ENCODE peak calls at places on chromosomes 16 and 17, in five cellular contexts. X is AG10803, J is brain microvascular endothelial cell, V is astrocyte, W is A549. P is an unnamed sample.
A peak's percentile ranks its signal among the peaks of the same experiment; 100 is the strongest.

GRCh38 chr17:6796017-6796886 is 20.2 kb downstream of the FBXO39 start:
- DNase-seq in J (no peak), V (no peak), W (no peak), X (peak; percentile 17), P (no peak)

GRCh38 chr16:50059111-50059510 is 6.7 kb upstream of the HEATR3 start:
- DNase-seq in X (no peak), V (no peak), W (no peak), J (no peak), P (no peak)

GRCh38 chr17:49687878-49688491 is 10.1 kb upstream of the SPOP start:
- DNase-seq in V (no peak), X (peak; percentile 22), J (peak; percentile 46), W (no peak), P (peak; percentile 88)

GRCh38 chr17:77445030-77445907 is 304.5 kb downstream of the SEC14L1 start:
- DNase-seq in V (peak; percentile 57), W (no peak), J (no peak), X (peak; percentile 96), P (no peak)

GRCh38 chr17:82317394-82318168 is at the start of gene CD7:
- DNase-seq in W (no peak), X (no peak), J (no peak), V (no peak), P (no peak)

GRCh38 chr17:13365331-13365730 is 236.4 kb downstream of the HS3ST3A1 start:
- DNase-seq in W (no peak), J (no peak), X (peak; percentile 60), V (peak; percentile 66), P (peak; percentile 28)

GRCh38 chr16:85654251-85655115 is 34.3 kb downstream of the GINS2 start:
- DNase-seq in X (no peak), J (no peak), W (no peak), V (no peak), P (no peak)

GRCh38 chr16:88705746-88706287 is 391 bp downstream of the RNF166 start:
- DNase-seq in W (no peak), X (no peak), V (no peak), J (no peak), P (no peak)

GRCh38 chr17:18181358-18181757 is 2.3 kb upstream of the ALKBH5 start:
- DNase-seq in J (no peak), W (no peak), V (peak; percentile 69), X (no peak), P (peak; percentile 49)

GRCh38 chr16:26012376-26012775 is 320.6 kb downstream of the HS3ST4 start:
- DNase-seq in J (no peak), V (no peak), X (no peak), W (no peak), P (no peak)

GRCh38 chr17:142102-142661 is 4.8 kb downstream of the SCGB1C2 start:
- DNase-seq in V (peak; percentile 11), X (peak; percentile 26), W (peak; percentile 49), J (peak; percentile 11), P (peak; percentile 35)

GRCh38 chr16:51538707-51539604 is 387.9 kb upstream of the SALL1 start:
- DNase-seq in V (peak; percentile 91), J (peak; percentile 80), X (peak; percentile 83), W (peak; percentile 88), P (peak; percentile 89)

GRCh38 chr16:22188595-22189442 is 17.3 kb upstream of the EEF2K start:
- DNase-seq in V (peak; percentile 82), J (peak; percentile 77), X (peak; percentile 91), W (peak; percentile 75), P (peak; percentile 96)

GRCh38 chr17:18319604-18320256 is 4.6 kb downstream of the SMCR8 start:
- DNase-seq in X (peak; percentile 77), J (peak; percentile 50), V (peak; percentile 27), W (peak; percentile 37), P (peak; percentile 84)

GRCh38 chr17:38415250-38416194 is 12.7 kb upstream of the ARHGAP23 start:
- DNase-seq in X (peak; percentile 76), J (peak; percentile 31), W (no peak), V (peak; percentile 20), P (peak; percentile 56)

GRCh38 chr17:72962099-72962498 is 130.4 kb downstream of the SLC39A11 start:
- DNase-seq in V (no peak), W (no peak), X (no peak), J (no peak), P (no peak)

GRCh38 chr16:89273741-89274472 is 56.4 kb downstream of the ZNF778 start:
- DNase-seq in W (no peak), J (no peak), V (no peak), X (no peak), P (no peak)

DNA sequence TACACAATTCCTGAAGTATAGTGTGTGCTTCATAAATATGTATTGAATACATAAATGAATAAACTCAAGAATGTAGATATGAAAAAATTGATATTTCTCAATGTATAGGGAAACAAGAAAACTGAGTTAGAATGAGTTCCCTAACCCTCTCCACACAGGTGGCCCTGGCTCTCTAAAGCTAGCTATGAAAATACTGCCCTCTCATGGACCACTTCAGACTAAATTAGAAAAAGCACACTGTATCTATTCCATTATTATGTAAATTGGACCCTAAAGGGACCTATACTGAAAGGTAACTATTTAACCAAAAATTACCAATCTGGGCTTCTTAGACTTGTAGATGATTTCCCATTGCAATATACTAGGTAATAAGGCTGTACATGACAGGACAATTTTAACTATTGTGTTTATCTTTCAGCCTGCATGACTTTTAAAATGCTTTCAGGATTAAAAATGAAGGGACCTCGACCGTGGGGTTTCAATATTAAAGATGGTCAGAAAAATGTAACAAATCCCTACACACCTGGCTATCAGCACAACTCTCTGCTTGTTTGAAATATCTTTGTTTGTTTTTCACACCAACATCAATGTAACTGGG is 672.5 kb upstream of the KIF2B start:
- DNase-seq in W (no peak), V (no peak), J (no peak), X (no peak), P (peak; percentile 10)
- TF ChIP-seq CTCF in W (peak; percentile 21), V (no peak), J (peak; percentile 4), X (no peak), P (no peak)

GRCh38 chr17:31296156-31296555 is 883 bp downstream of the OMG start:
- DNase-seq in W (no peak), V (no peak), J (no peak), X (no peak), P (no peak)
- H3K4me3 ChIP-seq in W (no peak overlapping the region), V (no peak overlapping the region), J (no peak overlapping the region), X (no peak overlapping the region), P (no peak overlapping the region)

GRCh38 chr17:66467766-66468165 is 165.4 kb downstream of the PRKCA start:
- DNase-seq in V (no peak), X (peak; percentile 30), W (no peak), J (no peak), P (peak; percentile 35)
- TF ChIP-seq CTCF in V (no peak), X (no peak), W (no peak), J (no peak), P (no peak)

GRCh38 chr16:54288592-54289241 is 2.1 kb upstream of the IRX3 start:
- DNase-seq in X (no peak), W (no peak), V (no peak), J (no peak), P (no peak)

GRCh38 chr16:54287758-54288591 is 1.4 kb upstream of the IRX3 start:
- DNase-seq in W (no peak), X (no peak), J (no peak), V (no peak), P (peak; percentile 9)

GRCh38 chr16:54290203-54291106 is 3.9 kb upstream of the IRX3 start:
- DNase-seq in X (no peak), V (no peak), W (no peak), J (no peak), P (no peak)

GRCh38 chr16:54291107-54291980 is 4.8 kb upstream of the IRX3 start:
- DNase-seq in X (no peak), J (no peak), W (no peak), V (no peak), P (no peak)

DNA sequence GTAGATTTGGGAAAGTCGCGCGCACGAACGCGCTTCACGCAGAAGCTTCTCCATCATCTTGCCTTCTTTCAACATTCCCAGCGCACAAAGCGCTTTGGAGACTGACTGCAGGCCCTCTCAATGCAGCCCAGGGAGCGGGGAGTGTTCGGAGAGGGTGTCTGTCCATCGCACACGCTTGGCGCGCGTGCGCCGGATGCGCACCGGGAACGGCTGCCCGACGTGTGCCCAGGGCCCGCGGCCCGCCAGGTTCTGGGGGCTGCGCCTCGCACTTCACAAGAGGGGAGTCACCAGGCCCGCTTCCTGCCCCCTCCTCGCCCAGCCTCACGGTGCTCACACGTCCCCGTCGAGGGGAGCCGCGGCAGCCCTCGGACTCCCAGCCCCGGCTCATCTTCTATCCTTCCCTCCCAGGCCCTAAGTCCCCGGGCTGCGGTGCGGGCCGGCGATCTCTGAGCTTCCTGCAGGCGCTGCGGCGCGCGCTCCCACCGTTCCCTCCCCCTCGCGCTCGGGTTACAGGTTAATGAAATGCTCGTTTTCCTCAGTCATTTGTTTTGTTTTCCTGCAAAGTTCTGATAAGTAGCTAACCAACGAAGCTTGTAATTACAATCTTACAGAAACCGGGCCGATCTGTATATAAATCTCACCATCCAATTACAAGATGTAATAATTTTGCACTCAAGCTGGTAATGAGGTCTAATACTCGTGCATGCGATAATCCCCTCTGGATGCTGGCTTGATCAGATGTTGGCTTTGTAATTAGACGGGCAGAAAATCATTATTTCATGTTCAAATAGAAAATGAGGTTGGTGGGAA is 2.9 kb upstream of the IRX3 start:
- DNase-seq in W (no peak), X (no peak), J (no peak), V (no peak), P (no peak)
- H3K4me3 ChIP-seq in W (no peak overlapping the region), X (no peak overlapping the region), J (no peak overlapping the region), V (no peak overlapping the region), P (no peak overlapping the region)

GRCh38 chr16:57694191-57694555 is 433 bp upstream of the DRC7 start:
- DNase-seq in W (no peak), X (no peak), J (no peak), V (no peak), P (no peak)

GRCh38 chr16:57694556-57695377 is at the start of gene DRC7:
- DNase-seq in V (peak; percentile 31), J (peak; percentile 34), W (peak; percentile 93), X (no peak), P (peak; percentile 50)

GRCh38 chr16:57693539-57693938 is 1.1 kb upstream of the DRC7 start:
- DNase-seq in W (no peak), V (no peak), J (no peak), X (no peak), P (no peak)

GRCh38 chr16:57696240-57696639 is 1.6 kb downstream of the DRC7 start:
- DNase-seq in J (no peak), W (no peak), V (no peak), X (no peak), P (no peak)

GRCh38 chr16:57695378-57696054 is 910 bp downstream of the DRC7 start:
- DNase-seq in W (no peak), J (no peak), X (no peak), V (no peak), P (no peak)
- TF ChIP-seq CTCF in W (no peak), J (no peak), X (no peak), V (no peak), P (no peak)

P was measured in cardiac fibroblast.